ENCODE peak calls at places on chromosomes 7 and 10, in seven cellular contexts. One of them, this sample, is unnamed. For H3K36me3 and H3K27me3, the result is how much of the 10 kb centered on the place peaks cover.

GRCh38 chr10:46308666-46309450 is 22.1 kb downstream of the ANTXRL start:
- DNase-seq in heart left ventricle: no peak
- DNase-seq in IMR-90: no peak
- DNase-seq in Peyer's patch: no peak
- DNase-seq in HCT116: no peak
- DNase-seq in BJ: no peak
- DNase-seq in aorta: peak
- DNase-seq in this sample: peak

GRCh38 chr7:16083931-16084330 is 337.4 kb downstream of the CRPPA start:
- DNase-seq in HCT116: peak
- DNase-seq in Peyer's patch: no peak
- DNase-seq in IMR-90: peak
- DNase-seq in aorta: no peak
- DNase-seq in heart left ventricle: no peak
- DNase-seq in BJ: no peak
- DNase-seq in this sample: no peak

GRCh38 chr10:76727009-76727408 is 910.6 kb downstream of the KCNMA1 start:
- DNase-seq in BJ: no peak
- DNase-seq in heart left ventricle: no peak
- DNase-seq in Peyer's patch: no peak
- DNase-seq in IMR-90: no peak
- DNase-seq in aorta: no peak
- DNase-seq in HCT116: no peak
- DNase-seq in this sample: no peak

GRCh38 chr10:44934416-44935200 is 23.5 kb downstream of the TMEM72 start:
- DNase-seq in HCT116: no peak
- DNase-seq in aorta: no peak
- DNase-seq in IMR-90: no peak
- DNase-seq in Peyer's patch: peak
- DNase-seq in BJ: no peak
- DNase-seq in heart left ventricle: peak
- DNase-seq in this sample: no peak

GRCh38 chr10:106396192-106396591 is 768.3 kb downstream of the SORCS1 start:
- DNase-seq in heart left ventricle: no peak
- DNase-seq in BJ: no peak
- DNase-seq in aorta: no peak
- DNase-seq in IMR-90: no peak
- DNase-seq in HCT116: no peak
- DNase-seq in Peyer's patch: no peak
- DNase-seq in this sample: no peak

GRCh38 chr7:27073066-27073465 is 22.7 kb downstream of the HOXA1 start:
- DNase-seq in heart left ventricle: no peak
- DNase-seq in IMR-90: no peak
- DNase-seq in Peyer's patch: no peak
- DNase-seq in aorta: no peak
- DNase-seq in BJ: no peak
- DNase-seq in HCT116: no peak
- DNase-seq in this sample: no peak

GRCh38 chr10:18886102-18886501 is 162.5 kb upstream of the MALRD1 start:
- DNase-seq in IMR-90: peak
- DNase-seq in heart left ventricle: no peak
- DNase-seq in BJ: no peak
- DNase-seq in aorta: no peak
- DNase-seq in HCT116: no peak
- DNase-seq in Peyer's patch: no peak
- DNase-seq in this sample: no peak

GRCh38 chr10:88080213-88080612 is 216.8 kb downstream of the PTEN start:
- DNase-seq in Peyer's patch: no peak
- DNase-seq in BJ: no peak
- DNase-seq in HCT116: no peak
- DNase-seq in IMR-90: peak
- DNase-seq in heart left ventricle: no peak
- DNase-seq in aorta: no peak
- DNase-seq in this sample: no peak

GRCh38 chr7:132485600-132486594 is 90.4 kb downstream of the PLXNA4 start:
- DNase-seq in HCT116: no peak
- DNase-seq in Peyer's patch: no peak
- DNase-seq in IMR-90: no peak
- DNase-seq in BJ: no peak
- DNase-seq in heart left ventricle: peak
- DNase-seq in aorta: peak
- DNase-seq in this sample: peak

GRCh38 chr7:144513332-144513731 is 109.8 kb upstream of the NOBOX start:
- DNase-seq in BJ: no peak
- DNase-seq in aorta: no peak
- DNase-seq in IMR-90: no peak
- DNase-seq in HCT116: peak
- DNase-seq in Peyer's patch: no peak
- DNase-seq in heart left ventricle: no peak
- DNase-seq in this sample: no peak

GRCh38 chr7:115851291-115851690 is 179.3 kb downstream of the TFEC start:
- DNase-seq in IMR-90: peak
- DNase-seq in HCT116: peak
- DNase-seq in heart left ventricle: no peak
- DNase-seq in aorta: no peak
- DNase-seq in BJ: peak
- DNase-seq in Peyer's patch: no peak
- DNase-seq in this sample: no peak

GRCh38 chr10:119503821-119504220 is 38.7 kb downstream of the RGS10 start:
- DNase-seq in aorta: no peak
- DNase-seq in HCT116: no peak
- DNase-seq in BJ: no peak
- DNase-seq in IMR-90: no peak
- DNase-seq in heart left ventricle: no peak
- DNase-seq in Peyer's patch: no peak
- DNase-seq in this sample: no peak

GRCh38 chr7:102872460-102872859 is 40.3 kb upstream of the LRRC17 start:
- DNase-seq in IMR-90: peak
- DNase-seq in heart left ventricle: no peak
- DNase-seq in BJ: peak
- DNase-seq in Peyer's patch: no peak
- DNase-seq in HCT116: no peak
- DNase-seq in aorta: no peak
- DNase-seq in this sample: no peak

GRCh38 chr7:37218956-37219355 is 229.7 kb downstream of the ELMO1 start:
- DNase-seq in Peyer's patch: no peak
- DNase-seq in IMR-90: no peak
- DNase-seq in HCT116: no peak
- DNase-seq in heart left ventricle: peak
- DNase-seq in aorta: no peak
- DNase-seq in BJ: no peak
- DNase-seq in this sample: peak

GRCh38 chr7:82762880-82763279 is 319.3 kb upstream of the CACNA2D1 start:
- DNase-seq in HCT116: no peak
- DNase-seq in IMR-90: peak
- DNase-seq in heart left ventricle: no peak
- DNase-seq in BJ: no peak
- DNase-seq in aorta: no peak
- DNase-seq in Peyer's patch: no peak
- DNase-seq in this sample: no peak

GRCh38 chr7:44236333-44236728 is 35.6 kb downstream of the YKT6 start:
- DNase-seq in IMR-90: no peak
- DNase-seq in heart left ventricle: no peak
- DNase-seq in aorta: no peak
- DNase-seq in Peyer's patch: no peak
- DNase-seq in BJ: no peak
- DNase-seq in HCT116: no peak
- DNase-seq in this sample: peak

GRCh38 chr7:45089314-45089891 is 634 bp upstream of the NACAD start:
- DNase-seq in BJ: no peak
- DNase-seq in heart left ventricle: peak
- DNase-seq in HCT116: no peak
- DNase-seq in IMR-90: peak
- DNase-seq in Peyer's patch: peak
- DNase-seq in aorta: peak
- DNase-seq in this sample: peak

DNA sequence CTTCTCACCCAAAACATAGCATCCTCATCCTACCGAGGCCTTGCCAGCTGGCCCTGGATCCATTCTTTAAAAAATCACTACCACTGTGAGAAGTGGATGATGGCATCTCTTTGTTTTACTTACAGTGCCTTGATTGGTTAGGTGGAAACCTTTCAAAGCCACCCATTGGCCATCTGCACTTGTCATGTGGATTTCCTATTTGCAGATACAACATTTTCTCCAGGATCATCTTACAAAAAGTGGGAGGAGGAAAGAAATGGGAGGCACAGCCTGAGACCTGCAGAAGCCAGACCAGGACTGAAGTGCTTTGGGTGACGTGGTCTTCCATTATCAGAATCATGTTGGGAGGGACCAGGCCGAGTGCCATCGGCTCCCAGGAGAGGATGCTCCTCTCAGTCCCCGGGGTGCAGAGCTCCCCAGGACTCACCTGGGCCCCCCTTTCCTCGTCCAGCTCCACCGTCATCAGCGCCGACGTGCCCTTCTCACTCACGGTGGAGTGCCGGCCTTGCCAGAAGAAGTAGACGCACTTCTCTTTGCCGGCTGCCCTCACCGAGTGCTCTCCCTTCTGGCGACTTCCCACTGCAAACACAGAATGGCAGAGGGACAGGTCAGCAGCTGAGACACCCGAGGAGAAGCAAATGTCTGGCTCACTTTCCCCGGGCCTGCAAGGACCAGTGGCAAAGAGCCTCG is 161.2 kb downstream of the SVIL start:
- DNase-seq in HCT116: no peak
- DNase-seq in aorta: no peak
- DNase-seq in Peyer's patch: no peak
- DNase-seq in IMR-90: peak
- DNase-seq in BJ: no peak
- DNase-seq in heart left ventricle: peak
- DNase-seq in this sample: no peak
- H3K36me3 ChIP-seq in HCT116: under half
- H3K36me3 ChIP-seq in aorta: under half
- H3K36me3 ChIP-seq in Peyer's patch: under half
- H3K36me3 ChIP-seq in IMR-90: under half
- H3K36me3 ChIP-seq in BJ: under half
- H3K36me3 ChIP-seq in heart left ventricle: under half
- H3K36me3 ChIP-seq in this sample: under half

GRCh38 chr10:131149111-131149510 is 162.4 kb downstream of the TCERG1L start:
- DNase-seq in Peyer's patch: no peak
- DNase-seq in BJ: no peak
- DNase-seq in aorta: no peak
- DNase-seq in HCT116: no peak
- DNase-seq in IMR-90: no peak
- DNase-seq in heart left ventricle: no peak
- DNase-seq in this sample: no peak

GRCh38 chr10:131148270-131148669 is 163.3 kb downstream of the TCERG1L start:
- DNase-seq in BJ: no peak
- DNase-seq in heart left ventricle: no peak
- DNase-seq in IMR-90: no peak
- DNase-seq in HCT116: no peak
- DNase-seq in aorta: no peak
- DNase-seq in Peyer's patch: no peak
- DNase-seq in this sample: no peak

GRCh38 chr10:131147301-131147975 is 164.1 kb downstream of the TCERG1L start:
- DNase-seq in IMR-90: no peak
- DNase-seq in HCT116: no peak
- DNase-seq in aorta: peak
- DNase-seq in heart left ventricle: no peak
- DNase-seq in Peyer's patch: no peak
- DNase-seq in BJ: no peak
- DNase-seq in this sample: no peak

GRCh38 chr10:131149586-131149985 is 161.9 kb downstream of the TCERG1L start:
- DNase-seq in heart left ventricle: no peak
- DNase-seq in BJ: no peak
- DNase-seq in Peyer's patch: no peak
- DNase-seq in IMR-90: no peak
- DNase-seq in HCT116: no peak
- DNase-seq in aorta: peak
- DNase-seq in this sample: no peak

DNA sequence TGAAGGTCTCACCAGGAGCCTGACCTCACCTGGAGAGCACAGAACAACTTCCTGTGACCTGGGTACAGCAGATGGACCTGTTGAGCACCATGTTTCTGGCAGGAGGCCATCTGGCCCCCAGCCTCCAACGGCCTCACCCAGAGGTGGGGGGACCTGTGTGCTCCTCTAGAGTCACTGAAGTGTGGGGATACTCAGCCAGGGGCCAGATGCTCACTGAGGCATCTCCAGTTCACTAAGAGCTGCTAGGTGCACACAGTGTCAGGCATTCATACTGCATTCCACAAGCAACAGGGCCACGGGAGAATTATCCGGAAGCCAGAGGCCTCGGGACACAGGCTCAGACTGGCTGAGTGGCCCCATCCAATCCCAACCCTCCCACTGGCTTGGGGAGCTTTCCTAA is 161.4 kb downstream of the TCERG1L start:
- DNase-seq in heart left ventricle: no peak
- DNase-seq in aorta: no peak
- DNase-seq in HCT116: no peak
- DNase-seq in IMR-90: no peak
- DNase-seq in BJ: no peak
- DNase-seq in Peyer's patch: no peak
- DNase-seq in this sample: no peak
- H3K27me3 ChIP-seq in heart left ventricle: under half
- H3K27me3 ChIP-seq in aorta: under half
- H3K27me3 ChIP-seq in HCT116: under half
- H3K27me3 ChIP-seq in IMR-90: under half
- H3K27me3 ChIP-seq in BJ: under half
- H3K27me3 ChIP-seq in Peyer's patch: under half
- H3K27me3 ChIP-seq in this sample: under half

DNA sequence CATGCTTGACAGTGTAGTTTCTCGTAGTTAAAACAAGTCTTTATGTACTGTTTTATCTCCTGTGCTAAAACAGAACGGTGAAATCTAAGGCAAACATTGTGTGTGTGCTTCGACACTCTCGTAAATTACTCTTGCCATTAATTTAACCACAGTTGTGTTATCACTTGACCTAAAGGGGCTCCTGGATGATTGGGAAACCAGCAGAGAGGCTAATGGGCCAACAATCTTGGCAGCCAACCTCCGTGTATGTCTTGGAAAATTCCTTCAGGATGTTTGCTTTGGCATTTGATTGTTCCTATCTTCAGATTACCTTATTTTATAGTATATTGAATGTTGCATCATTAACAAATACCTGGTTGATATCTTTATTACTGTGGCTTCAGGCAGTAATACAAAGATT is 409.5 kb downstream of the SDK1 start:
- DNase-seq in aorta: no peak
- DNase-seq in IMR-90: no peak
- DNase-seq in heart left ventricle: no peak
- DNase-seq in Peyer's patch: no peak
- DNase-seq in BJ: no peak
- DNase-seq in HCT116: no peak
- DNase-seq in this sample: no peak
- H3K36me3 ChIP-seq in aorta: under half
- H3K36me3 ChIP-seq in IMR-90: under half
- H3K36me3 ChIP-seq in heart left ventricle: under half
- H3K36me3 ChIP-seq in Peyer's patch: under half
- H3K36me3 ChIP-seq in BJ: under half
- H3K36me3 ChIP-seq in HCT116: under half
- H3K36me3 ChIP-seq in this sample: under half

GRCh38 chr10:78585952-78586351 is 482.8 kb upstream of the ZMIZ1 start:
- DNase-seq in IMR-90: no peak
- DNase-seq in HCT116: no peak
- DNase-seq in heart left ventricle: no peak
- DNase-seq in BJ: no peak
- DNase-seq in aorta: no peak
- DNase-seq in Peyer's patch: no peak
- DNase-seq in this sample: no peak
- H3K27me3 ChIP-seq in IMR-90: under half
- H3K27me3 ChIP-seq in HCT116: under half
- H3K27me3 ChIP-seq in heart left ventricle: under half
- H3K27me3 ChIP-seq in BJ: under half
- H3K27me3 ChIP-seq in aorta: under half
- H3K27me3 ChIP-seq in Peyer's patch: under half
- H3K27me3 ChIP-seq in this sample: under half